ENCODE peak calls at places on chromosomes 5 and 9, in five cellular contexts. One of them, this sample, is unnamed. For H3K4me1, the result is how much of the 10 kb centered on the place peaks cover.

GRCh38 chr5:150945501-150945900 is 40.7 kb upstream of the ZNF300 start:
- DNase-seq in IMR-90: peak
- DNase-seq in pancreas: no peak
- DNase-seq in tibial nerve: no peak
- DNase-seq in heart left ventricle: no peak
- DNase-seq in this sample: no peak

GRCh38 chr5:134019636-134020035 is 14.9 kb upstream of the VDAC1 start:
- DNase-seq in IMR-90: no peak
- DNase-seq in pancreas: no peak
- DNase-seq in tibial nerve: no peak
- DNase-seq in heart left ventricle: no peak
- DNase-seq in this sample: no peak

GRCh38 chr9:132857031-132857430 is 21.1 kb downstream of the AK8 start:
- DNase-seq in IMR-90: peak
- DNase-seq in pancreas: no peak
- DNase-seq in tibial nerve: peak
- DNase-seq in heart left ventricle: peak
- DNase-seq in this sample: no peak

GRCh38 chr9:131968632-131969031 is 111.0 kb downstream of the MED27 start:
- DNase-seq in IMR-90: no peak
- DNase-seq in pancreas: no peak
- DNase-seq in tibial nerve: no peak
- DNase-seq in heart left ventricle: no peak
- DNase-seq in this sample: no peak

GRCh38 chr9:110942522-110942921 is 95.7 kb downstream of the LPAR1 start:
- DNase-seq in IMR-90: peak
- DNase-seq in pancreas: no peak
- DNase-seq in tibial nerve: no peak
- DNase-seq in heart left ventricle: no peak
- DNase-seq in this sample: no peak

GRCh38 chr9:95511232-95511951 is 5.4 kb downstream of the PTCH1 start:
- DNase-seq in IMR-90: peak
- DNase-seq in pancreas: no peak
- DNase-seq in tibial nerve: peak
- DNase-seq in heart left ventricle: peak
- DNase-seq in this sample: peak

GRCh38 chr5:71658916-71659661 is 60.0 kb upstream of the CARTPT start:
- DNase-seq in IMR-90: no peak
- DNase-seq in pancreas: no peak
- DNase-seq in tibial nerve: no peak
- DNase-seq in heart left ventricle: no peak
- DNase-seq in this sample: no peak

GRCh38 chr5:43608406-43608805 is 5.4 kb downstream of the NNT start:
- DNase-seq in IMR-90: peak
- DNase-seq in pancreas: no peak
- DNase-seq in tibial nerve: no peak
- DNase-seq in heart left ventricle: no peak
- DNase-seq in this sample: no peak

GRCh38 chr5:132046915-132047314 is 13.5 kb upstream of the IL3 start:
- DNase-seq in IMR-90: no peak
- DNase-seq in pancreas: no peak
- DNase-seq in tibial nerve: no peak
- DNase-seq in heart left ventricle: no peak
- DNase-seq in this sample: no peak

GRCh38 chr5:154287136-154287535 is 96.6 kb downstream of the GALNT10 start:
- DNase-seq in IMR-90: peak
- DNase-seq in pancreas: no peak
- DNase-seq in tibial nerve: no peak
- DNase-seq in heart left ventricle: no peak
- DNase-seq in this sample: peak

GRCh38 chr5:61290815-61291214 is 41.2 kb upstream of the ZSWIM6 start:
- DNase-seq in IMR-90: no peak
- DNase-seq in pancreas: peak
- DNase-seq in tibial nerve: no peak
- DNase-seq in heart left ventricle: no peak
- DNase-seq in this sample: no peak

GRCh38 chr9:69621735-69622460 is 50.3 kb downstream of the APBA1 start:
- DNase-seq in IMR-90: no peak
- DNase-seq in pancreas: no peak
- DNase-seq in tibial nerve: no peak
- DNase-seq in heart left ventricle: no peak
- DNase-seq in this sample: no peak

GRCh38 chr5:124735169-124735858 is 11.1 kb downstream of the ZNF608 start:
- DNase-seq in IMR-90: no peak
- DNase-seq in pancreas: no peak
- DNase-seq in tibial nerve: peak
- DNase-seq in heart left ventricle: no peak
- DNase-seq in this sample: no peak

GRCh38 chr9:114504341-114505186 is 709 bp downstream of the WHRN start:
- DNase-seq in IMR-90: peak
- DNase-seq in pancreas: peak
- DNase-seq in tibial nerve: peak
- DNase-seq in heart left ventricle: peak
- DNase-seq in this sample: peak

GRCh38 chr5:158351485-158352140 is 492.7 kb upstream of the CLINT1 start:
- DNase-seq in IMR-90: no peak
- DNase-seq in pancreas: no peak
- DNase-seq in tibial nerve: no peak
- DNase-seq in heart left ventricle: no peak
- DNase-seq in this sample: no peak

GRCh38 chr9:131273146-131273545 is 3.2 kb downstream of the FAM78A start:
- DNase-seq in IMR-90: no peak
- DNase-seq in pancreas: no peak
- DNase-seq in tibial nerve: no peak
- DNase-seq in heart left ventricle: peak
- DNase-seq in this sample: peak

GRCh38 chr5:171893290-171893890 is 107.8 kb downstream of the SMIM23 start:
- DNase-seq in IMR-90: peak
- DNase-seq in pancreas: no peak
- DNase-seq in tibial nerve: no peak
- DNase-seq in heart left ventricle: no peak
- DNase-seq in this sample: no peak

GRCh38 chr9:38362912-38363588 is 29.5 kb upstream of the ALDH1B1 start:
- DNase-seq in IMR-90: peak
- DNase-seq in pancreas: peak
- DNase-seq in tibial nerve: peak
- DNase-seq in heart left ventricle: peak
- DNase-seq in this sample: no peak

GRCh38 chr9:97848582-97849237 is 4.3 kb upstream of the FOXE1 start:
- DNase-seq in IMR-90: peak
- DNase-seq in pancreas: no peak
- DNase-seq in tibial nerve: no peak
- DNase-seq in heart left ventricle: peak
- DNase-seq in this sample: peak

GRCh38 chr9:92278117-92278516 is 15.4 kb downstream of the IARS1 start:
- DNase-seq in IMR-90: peak
- DNase-seq in pancreas: no peak
- DNase-seq in tibial nerve: no peak
- DNase-seq in heart left ventricle: no peak
- DNase-seq in this sample: no peak

GRCh38 chr5:149546974-149547373 is 4.3 kb downstream of the CSNK1A1 start:
- DNase-seq in IMR-90: no peak
- DNase-seq in pancreas: no peak
- DNase-seq in tibial nerve: no peak
- DNase-seq in heart left ventricle: no peak
- DNase-seq in this sample: no peak

GRCh38 chr5:91136271-91136670 is 246.8 kb downstream of the ARRDC3 start:
- DNase-seq in IMR-90: peak
- DNase-seq in pancreas: no peak
- DNase-seq in tibial nerve: no peak
- DNase-seq in heart left ventricle: no peak
- DNase-seq in this sample: no peak

GRCh38 chr9:6488395-6488794 is 75.4 kb downstream of the UHRF2 start:
- DNase-seq in IMR-90: no peak
- DNase-seq in pancreas: no peak
- DNase-seq in tibial nerve: no peak
- DNase-seq in heart left ventricle: no peak
- DNase-seq in this sample: no peak

GRCh38 chr9:129726322-129727160 is 26.3 kb downstream of the PTGES start:
- DNase-seq in IMR-90: peak
- DNase-seq in pancreas: peak
- DNase-seq in tibial nerve: peak
- DNase-seq in heart left ventricle: peak
- DNase-seq in this sample: peak

GRCh38 chr5:16776611-16777251 is 159.4 kb downstream of the MYO10 start:
- DNase-seq in IMR-90: no peak
- DNase-seq in pancreas: peak
- DNase-seq in tibial nerve: peak
- DNase-seq in heart left ventricle: peak
- DNase-seq in this sample: no peak

GRCh38 chr9:16385590-16386578 is 484.6 kb downstream of the BNC2 start:
- DNase-seq in IMR-90: peak
- DNase-seq in pancreas: no peak
- DNase-seq in tibial nerve: peak
- DNase-seq in heart left ventricle: no peak
- DNase-seq in this sample: no peak

GRCh38 chr9:124818431-124819281 is 34.6 kb upstream of the WDR38 start:
- DNase-seq in IMR-90: peak
- DNase-seq in pancreas: peak
- DNase-seq in tibial nerve: no peak
- DNase-seq in heart left ventricle: peak
- DNase-seq in this sample: peak

GRCh38 chr9:128182872-128183528 is 8.4 kb downstream of the CIZ1 start:
- DNase-seq in IMR-90: no peak
- DNase-seq in pancreas: no peak
- DNase-seq in tibial nerve: no peak
- DNase-seq in heart left ventricle: no peak
- DNase-seq in this sample: no peak

GRCh38 chr5:120749737-120750136 is 285.6 kb downstream of the PRR16 start:
- DNase-seq in IMR-90: peak
- DNase-seq in pancreas: no peak
- DNase-seq in tibial nerve: no peak
- DNase-seq in heart left ventricle: no peak
- DNase-seq in this sample: no peak

GRCh38 chr5:23318960-23319359 is 188.4 kb upstream of the PRDM9 start:
- DNase-seq in IMR-90: no peak
- DNase-seq in pancreas: no peak
- DNase-seq in tibial nerve: no peak
- DNase-seq in heart left ventricle: no peak
- DNase-seq in this sample: no peak

GRCh38 chr5:105931782-105932489 is 1738.8 kb downstream of the EFNA5 start:
- DNase-seq in IMR-90: peak
- DNase-seq in pancreas: no peak
- DNase-seq in tibial nerve: no peak
- DNase-seq in heart left ventricle: no peak
- DNase-seq in this sample: no peak
- TF ChIP-seq CTCF in IMR-90: no peak
- TF ChIP-seq CTCF in pancreas: no peak
- TF ChIP-seq CTCF in tibial nerve: no peak
- TF ChIP-seq CTCF in heart left ventricle: no peak
- TF ChIP-seq CTCF in this sample: no peak

DNA sequence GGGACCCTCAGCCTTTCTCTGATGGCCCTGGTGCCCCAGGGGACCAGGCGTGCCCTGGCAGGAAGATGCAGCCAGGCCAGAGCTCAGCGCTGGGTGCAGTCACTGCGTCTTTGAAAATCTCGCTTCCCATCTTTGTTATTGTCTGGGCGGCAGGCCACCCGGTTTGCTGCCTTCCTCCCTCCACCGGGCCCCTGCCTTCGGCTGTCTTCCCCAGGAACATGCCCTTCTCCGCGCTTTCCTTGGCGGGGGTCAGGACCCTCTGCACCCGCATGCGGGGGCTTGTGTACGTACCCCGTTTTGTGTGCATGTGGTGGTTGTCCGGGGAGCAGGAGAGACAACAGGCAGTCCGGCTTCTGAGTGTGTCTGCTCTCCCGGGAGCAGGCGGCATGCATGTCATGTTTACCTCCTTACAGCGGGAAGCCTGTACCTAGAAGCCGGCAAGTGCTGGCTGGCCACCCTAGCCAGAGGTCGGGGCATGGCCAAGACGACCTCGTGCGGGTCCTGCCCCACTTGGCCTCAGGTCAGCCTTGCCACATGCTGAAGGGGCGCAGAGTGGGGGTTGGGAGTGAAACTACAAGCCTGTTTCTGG is 49.5 kb downstream of the DAB2IP start:
- DNase-seq in IMR-90: no peak
- DNase-seq in pancreas: no peak
- DNase-seq in tibial nerve: no peak
- DNase-seq in heart left ventricle: peak
- DNase-seq in this sample: no peak
- H3K4me1 ChIP-seq in IMR-90: under half
- H3K4me1 ChIP-seq in pancreas: under half
- H3K4me1 ChIP-seq in tibial nerve: under half
- H3K4me1 ChIP-seq in heart left ventricle: under half
- H3K4me1 ChIP-seq in this sample: under half

DNA sequence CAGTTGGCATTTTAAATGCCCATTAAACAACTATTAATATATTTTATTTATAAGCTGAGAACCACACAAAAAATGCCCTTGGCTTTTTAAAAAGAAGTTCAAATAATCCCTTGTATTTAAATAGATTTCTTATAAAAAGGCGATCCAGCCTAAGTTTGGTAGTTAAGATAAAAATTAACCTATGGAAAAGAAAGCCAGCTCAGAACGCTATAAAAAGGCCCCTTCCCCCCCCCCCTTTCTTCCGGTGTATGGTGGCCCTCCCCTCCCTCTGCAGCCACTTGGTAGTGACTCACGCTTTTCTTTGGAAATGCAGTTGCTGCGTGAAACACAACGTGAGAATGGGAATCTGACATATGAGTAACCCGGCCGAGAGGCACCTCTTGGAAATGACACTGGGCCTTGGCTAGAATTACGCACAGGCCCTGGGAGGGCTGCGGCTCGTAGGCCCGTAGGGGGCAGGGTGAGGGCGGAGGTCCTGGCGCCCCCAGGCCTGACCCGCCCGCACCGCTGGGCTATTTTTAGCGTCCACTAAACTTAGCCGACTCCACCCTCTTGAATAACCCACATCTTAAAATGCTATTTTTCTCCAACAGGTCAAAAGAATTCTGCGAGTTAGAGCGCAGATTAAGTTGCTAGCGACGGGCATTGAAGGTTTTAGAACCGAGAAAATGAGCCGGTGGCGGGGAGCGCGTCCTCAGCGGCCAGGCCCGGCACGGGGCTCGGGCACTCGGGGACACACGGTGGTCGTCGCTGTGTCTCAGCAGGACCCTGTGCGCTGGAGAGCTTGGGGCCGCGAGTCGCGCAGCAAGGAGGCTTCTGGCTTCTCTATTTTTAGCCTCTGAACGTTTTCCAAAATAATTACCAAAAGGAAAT is 168.7 kb downstream of the AUH start:
- DNase-seq in IMR-90: peak
- DNase-seq in pancreas: peak
- DNase-seq in tibial nerve: peak
- DNase-seq in heart left ventricle: peak
- DNase-seq in this sample: peak
- TF ChIP-seq CTCF in IMR-90: no peak
- TF ChIP-seq CTCF in pancreas: no peak
- TF ChIP-seq CTCF in tibial nerve: no peak
- TF ChIP-seq CTCF in heart left ventricle: peak
- TF ChIP-seq CTCF in this sample: no peak

DNA sequence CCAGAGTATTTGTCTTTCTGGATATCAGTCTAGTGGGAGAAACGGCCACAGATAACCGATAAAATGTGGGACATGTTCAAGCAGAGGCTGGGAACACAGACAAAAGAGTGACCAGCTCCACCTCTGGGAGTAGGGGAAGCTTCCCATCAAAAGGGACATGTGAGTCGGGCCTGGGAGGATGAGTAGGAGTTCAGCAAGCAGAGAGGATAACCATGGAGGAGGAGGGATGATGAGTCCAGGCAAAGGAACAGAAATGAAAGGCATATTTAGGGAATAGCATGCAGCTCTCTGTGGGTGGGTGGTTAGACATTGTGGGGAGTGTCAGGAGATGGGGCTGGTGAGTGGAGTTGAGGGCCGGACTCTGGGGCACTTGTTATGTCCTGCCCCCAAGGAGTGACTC is 61.5 kb downstream of the ERGIC1 start:
- DNase-seq in IMR-90: no peak
- DNase-seq in pancreas: no peak
- DNase-seq in tibial nerve: no peak
- DNase-seq in heart left ventricle: no peak
- DNase-seq in this sample: no peak
- H3K4me1 ChIP-seq in IMR-90: under half
- H3K4me1 ChIP-seq in pancreas: under half
- H3K4me1 ChIP-seq in tibial nerve: under half
- H3K4me1 ChIP-seq in heart left ventricle: half or more
- H3K4me1 ChIP-seq in this sample: half or more

This sample was measured in lower lobe of right lung.